ENCODE peak calls at places on chromosome 12, in ten cellular contexts. F is uterus, M is HEK293T, I is GM10248, A is right lobe of liver, K is hippocampal formation, D is mesenchymal stem cell, V is PC-9, J is adipocyte, Y is A549. R is an unnamed sample.

GRCh38 chr12:1398673-1399072 is 195.7 kb downstream of the FBXL14 start:
- DNase-seq in I (no peak), J (peak), K (no peak), F (no peak), D (peak), M (no peak), V (no peak), Y (no peak), A (no peak), R (peak)

GRCh38 chr12:50799908-50800307 is 36.0 kb downstream of the ATF1 start:
- DNase-seq in Y (peak), M (no peak), K (no peak), I (no peak), D (peak), J (peak), F (no peak), A (no peak), V (no peak), R (peak)

GRCh38 chr12:57315681-57316080 is 64.7 kb upstream of the STAC3 start:
- DNase-seq in M (no peak), K (no peak), V (no peak), I (no peak), F (no peak), A (no peak), J (no peak), Y (no peak), D (no peak), R (no peak)

GRCh38 chr12:112096070-112096469 is 12.5 kb downstream of the NAA25 start:
- DNase-seq in K (no peak), J (no peak), A (no peak), F (no peak), D (no peak), M (no peak), V (no peak), Y (no peak), I (peak), R (no peak)

GRCh38 chr12:73892181-73892580 is 645.5 kb upstream of the ATXN7L3B start:
- DNase-seq in I (no peak), V (no peak), K (no peak), M (no peak), F (no peak), A (no peak), D (peak), Y (no peak), J (peak), R (peak)

GRCh38 chr12:24860546-24860945 is 88.4 kb downstream of the BCAT1 start:
- DNase-seq in M (no peak), Y (no peak), I (no peak), J (peak), V (no peak), K (no peak), F (no peak), D (peak), A (no peak), R (peak)

GRCh38 chr12:106642991-106643390 is 60.2 kb downstream of the RFX4 start:
- DNase-seq in K (no peak), D (no peak), I (no peak), M (peak), Y (no peak), F (no peak), A (no peak), J (no peak), V (no peak), R (no peak)

GRCh38 chr12:117518594-117519270 is 157.3 kb upstream of the NOS1 start:
- DNase-seq in Y (no peak), K (no peak), A (peak), I (no peak), M (no peak), D (no peak), J (no peak), F (no peak), V (no peak), R (no peak)

GRCh38 chr12:76420221-76420620 is 72.0 kb upstream of the BBS10 start:
- DNase-seq in M (no peak), D (no peak), V (no peak), I (no peak), K (no peak), A (no peak), J (no peak), Y (no peak), F (no peak), R (no peak)

GRCh38 chr12:108700833-108701450 is 30.4 kb downstream of the CORO1C start:
- DNase-seq in D (no peak), K (no peak), I (no peak), Y (no peak), V (no peak), J (no peak), F (no peak), M (peak), A (no peak), R (peak)

GRCh38 chr12:34298971-34299801 is 276.9 kb downstream of the ALG10 start:
- DNase-seq in K (no peak), M (no peak), V (no peak), D (no peak), F (no peak), A (no peak), J (no peak), Y (no peak), I (no peak), R (no peak)

GRCh38 chr12:118109088-118109487 is 5.3 kb upstream of the VSIG10 start:
- DNase-seq in I (no peak), K (no peak), Y (no peak), A (no peak), D (no peak), F (no peak), M (no peak), V (no peak), J (no peak), R (no peak)

GRCh38 chr12:112170376-112170775 is 45.0 kb downstream of the TRAFD1 start:
- DNase-seq in J (peak), V (no peak), M (peak), F (no peak), A (no peak), I (peak), Y (peak), K (no peak), D (no peak), R (peak)

GRCh38 chr12:3928538-3929220 is 55.5 kb upstream of the PARP11 start:
- DNase-seq in J (no peak), I (peak), M (no peak), V (no peak), F (no peak), D (no peak), A (no peak), K (no peak), Y (no peak), R (no peak)

GRCh38 chr12:120688527-120689071 is 1.6 kb downstream of the MLEC start:
- DNase-seq in F (no peak), J (peak), A (no peak), K (no peak), M (no peak), I (no peak), Y (no peak), D (peak), V (no peak), R (peak)

GRCh38 chr12:24952389-24952788 is 3.5 kb upstream of the BCAT1 start:
- DNase-seq in A (no peak), J (no peak), M (no peak), D (no peak), Y (no peak), F (no peak), I (no peak), K (no peak), V (no peak), R (no peak)

GRCh38 chr12:127567531-127567930 is 699.4 kb upstream of the TMEM132C start:
- DNase-seq in F (no peak), V (no peak), M (no peak), K (no peak), I (no peak), J (no peak), A (no peak), Y (no peak), D (no peak), R (no peak)

GRCh38 chr12:20429876-20430275 is 61.5 kb downstream of the PDE3A start:
- DNase-seq in K (no peak), D (no peak), A (no peak), M (no peak), I (no peak), J (peak), V (no peak), Y (no peak), F (no peak), R (no peak)

GRCh38 chr12:85424581-85425348 is 144.7 kb downstream of the ALX1 start:
- DNase-seq in D (peak), A (no peak), M (peak), J (peak), I (peak), V (no peak), Y (no peak), K (no peak), F (no peak), R (peak)

GRCh38 chr12:11756022-11756421 is 106.5 kb downstream of the ETV6 start:
- DNase-seq in F (no peak), A (no peak), M (no peak), J (no peak), Y (no peak), I (no peak), V (no peak), D (peak), K (no peak), R (no peak)

GRCh38 chr12:37543131-37543965 is 773.2 kb upstream of the ALG10B start:
- DNase-seq in F (no peak), M (no peak), I (no peak), A (no peak), D (no peak), K (no peak), J (no peak), V (no peak), Y (no peak), R (no peak)

GRCh38 chr12:116894913-116895312 is 13.7 kb upstream of the HRK start:
- DNase-seq in K (no peak), I (no peak), Y (no peak), D (no peak), A (no peak), J (no peak), M (no peak), V (no peak), F (no peak), R (no peak)

GRCh38 chr12:107296681-107297086 is 203.3 kb upstream of the CRY1 start:
- DNase-seq in Y (peak), I (no peak), M (no peak), K (no peak), V (peak), J (no peak), F (no peak), A (no peak), D (no peak), R (peak)

GRCh38 chr12:52063081-52063985 is 6.4 kb upstream of the ATG101 start:
- DNase-seq in F (peak), J (no peak), V (no peak), K (no peak), A (no peak), M (no peak), I (no peak), D (no peak), Y (no peak), R (no peak)

GRCh38 chr12:52362118-52362726 is 5.1 kb downstream of the KRT85 start:
- DNase-seq in A (no peak), I (no peak), F (no peak), M (no peak), J (no peak), D (no peak), Y (peak), K (no peak), V (no peak), R (no peak)

GRCh38 chr12:85765443-85765842 is 70.8 kb downstream of the RASSF9 start:
- DNase-seq in A (no peak), I (no peak), K (no peak), F (no peak), J (no peak), D (no peak), M (no peak), V (no peak), Y (peak), R (no peak)

GRCh38 chr12:51793201-51793600 is 55.3 kb downstream of the FIGNL2 start:
- DNase-seq in D (no peak), K (no peak), F (no peak), M (no peak), A (no peak), I (no peak), J (peak), Y (no peak), V (no peak), R (peak)

GRCh38 chr12:78916845-78917480 is 52.4 kb downstream of the SYT1 start:
- DNase-seq in A (no peak), D (peak), V (peak), J (peak), I (no peak), Y (no peak), F (no peak), K (no peak), M (no peak), R (peak)